ENCODE peak calls at places on chromosomes 12 and 14, in ten cellular contexts. L, Z, R, P, J, D, F, Q, Y and G are unnamed samples.

GRCh38 chr12:43937947-43938346 is 102.1 kb downstream of the TMEM117 start:
- DNase-seq in L (no peak), Z (peak), R (no peak), P (no peak), J (peak), D (no peak), F (peak), Q (no peak), Y (no peak), G (no peak)

GRCh38 chr12:47652491-47653234 is 53.2 kb downstream of the RPAP3 start:
- DNase-seq in L (peak), Z (no peak), R (no peak), P (no peak), J (peak), D (no peak), F (peak), Q (no peak), Y (peak), G (no peak)

GRCh38 chr14:99274346-99275221 is 2.6 kb upstream of the BCL11B start:
- DNase-seq in L (peak), Z (peak), R (peak), P (peak), J (no peak), D (peak), F (no peak), Q (no peak), Y (peak), G (peak)

GRCh38 chr12:26116829-26117228 is 8.0 kb downstream of the BHLHE41 start:
- DNase-seq in L (no peak), Z (no peak), R (no peak), P (no peak), J (peak), D (no peak), F (no peak), Q (no peak), Y (no peak), G (no peak)

GRCh38 chr14:75158843-75159614 is 17.4 kb downstream of the TMED10 start:
- DNase-seq in L (no peak), Z (no peak), R (no peak), P (no peak), J (no peak), D (no peak), F (no peak), Q (no peak), Y (no peak), G (no peak)

GRCh38 chr12:115438314-115438713 is 754.3 kb upstream of the TBX3 start:
- DNase-seq in L (no peak), Z (no peak), R (no peak), P (no peak), J (no peak), D (no peak), F (no peak), Q (no peak), Y (no peak), G (no peak)

GRCh38 chr12:74415633-74416032 is 122.0 kb upstream of the ATXN7L3B start:
- DNase-seq in L (no peak), Z (peak), R (no peak), P (peak), J (peak), D (peak), F (peak), Q (no peak), Y (peak), G (no peak)

GRCh38 chr12:108576660-108577234 is 14.4 kb downstream of the ISCU start:
- DNase-seq in L (peak), Z (no peak), R (peak), P (no peak), J (no peak), D (peak), F (no peak), Q (no peak), Y (no peak), G (no peak)

GRCh38 chr12:50314629-50315312 is 31.5 kb upstream of the LIMA1 start:
- DNase-seq in L (no peak), Z (peak), R (peak), P (peak), J (peak), D (peak), F (peak), Q (no peak), Y (peak), G (no peak)

GRCh38 chr14:96104469-96105057 is 65.4 kb downstream of the C14orf132 start:
- DNase-seq in L (peak), Z (peak), R (peak), P (peak), J (peak), D (peak), F (no peak), Q (peak), Y (peak), G (no peak)

GRCh38 chr12:46609671-46610070 is 216.1 kb downstream of the SLC38A4 start:
- DNase-seq in L (no peak), Z (no peak), R (no peak), P (no peak), J (no peak), D (no peak), F (no peak), Q (no peak), Y (no peak), G (no peak)

GRCh38 chr14:104136472-104137296 is 1.7 kb upstream of the KIF26A start:
- DNase-seq in L (peak), Z (no peak), R (peak), P (peak), J (no peak), D (no peak), F (no peak), Q (no peak), Y (no peak), G (peak)

GRCh38 chr12:10140001-10140400 is 10.0 kb upstream of the CLEC7A start:
- DNase-seq in L (peak), Z (peak), R (no peak), P (peak), J (peak), D (peak), F (peak), Q (peak), Y (no peak), G (no peak)

GRCh38 chr12:46124848-46125619 is 134.7 kb upstream of the SCAF11 start:
- DNase-seq in L (peak), Z (peak), R (peak), P (peak), J (peak), D (peak), F (peak), Q (peak), Y (peak), G (peak)

GRCh38 chr12:69151254-69151751 is 88.1 kb upstream of the CPSF6 start:
- DNase-seq in L (no peak), Z (no peak), R (no peak), P (no peak), J (no peak), D (peak), F (no peak), Q (no peak), Y (no peak), G (peak)

GRCh38 chr12:112275836-112276235 is 106.4 kb downstream of the HECTD4 start:
- DNase-seq in L (no peak), Z (no peak), R (no peak), P (no peak), J (no peak), D (no peak), F (no peak), Q (no peak), Y (no peak), G (no peak)

GRCh38 chr12:100083308-100083707 is 59.4 kb downstream of the BLTP3B start:
- DNase-seq in L (no peak), Z (no peak), R (no peak), P (no peak), J (no peak), D (no peak), F (no peak), Q (no peak), Y (no peak), G (no peak)

GRCh38 chr14:57732886-57733285 is 133.0 kb downstream of the SLC35F4 start:
- DNase-seq in L (no peak), Z (peak), R (no peak), P (no peak), J (no peak), D (peak), F (no peak), Q (no peak), Y (no peak), G (peak)

GRCh38 chr12:118145113-118145797 is 9.3 kb downstream of the PEBP1 start:
- DNase-seq in L (no peak), Z (no peak), R (no peak), P (no peak), J (no peak), D (no peak), F (no peak), Q (no peak), Y (no peak), G (no peak)

GRCh38 chr12:13044002-13044858 is at the start of gene FAM234B:
- DNase-seq in L (peak), Z (peak), R (peak), P (peak), J (peak), D (peak), F (peak), Q (peak), Y (peak), G (peak)

GRCh38 chr14:97486601-97487120 is 689.5 kb downstream of the VRK1 start:
- DNase-seq in L (no peak), Z (no peak), R (no peak), P (no peak), J (no peak), D (no peak), F (no peak), Q (no peak), Y (no peak), G (no peak)

GRCh38 chr14:88005978-88006851 is 1.3 kb downstream of the GPR65 start:
- DNase-seq in L (no peak), Z (peak), R (no peak), P (no peak), J (peak), D (no peak), F (peak), Q (no peak), Y (no peak), G (no peak)

GRCh38 chr12:80862606-80863005 is 75.1 kb downstream of the LIN7A start:
- DNase-seq in L (no peak), Z (peak), R (no peak), P (no peak), J (no peak), D (peak), F (no peak), Q (no peak), Y (no peak), G (no peak)

GRCh38 chr12:70427611-70428010 is 61.5 kb downstream of the KCNMB4 start:
- DNase-seq in L (no peak), Z (no peak), R (no peak), P (no peak), J (no peak), D (no peak), F (no peak), Q (no peak), Y (no peak), G (no peak)

GRCh38 chr14:85129907-85130306 is 400.0 kb upstream of the FLRT2 start:
- DNase-seq in L (no peak), Z (no peak), R (no peak), P (no peak), J (no peak), D (no peak), F (no peak), Q (no peak), Y (no peak), G (no peak)

GRCh38 chr12:130687190-130687589 is 28.9 kb downstream of the RIMBP2 start:
- DNase-seq in L (no peak), Z (no peak), R (no peak), P (no peak), J (no peak), D (no peak), F (no peak), Q (no peak), Y (no peak), G (no peak)